ENCODE peak calls at places on chromosomes 2 and 18, in six cellular contexts. One of them, this sample, is unnamed.

GRCh38 chr2:164032995-164033394 is 297.2 kb upstream of the FIGN start:
- DNase-seq in adipocyte: no peak
- DNase-seq in HCT116: no peak
- DNase-seq in cerebellar cortex: no peak
- DNase-seq in skeletal muscle cell: no peak
- DNase-seq in body of pancreas: no peak
- DNase-seq in this sample: no peak

GRCh38 chr2:196284901-196285589 is 113.7 kb upstream of the STK17B start:
- DNase-seq in adipocyte: peak
- DNase-seq in HCT116: no peak
- DNase-seq in cerebellar cortex: no peak
- DNase-seq in skeletal muscle cell: no peak
- DNase-seq in body of pancreas: no peak
- DNase-seq in this sample: no peak

GRCh38 chr2:238174701-238175100 is 15.9 kb downstream of the ERFE start:
- DNase-seq in adipocyte: no peak
- DNase-seq in HCT116: no peak
- DNase-seq in cerebellar cortex: no peak
- DNase-seq in skeletal muscle cell: no peak
- DNase-seq in body of pancreas: no peak
- DNase-seq in this sample: no peak

GRCh38 chr2:238942941-238943715 is 95.2 kb downstream of the TWIST2 start:
- DNase-seq in adipocyte: peak
- DNase-seq in HCT116: no peak
- DNase-seq in cerebellar cortex: no peak
- DNase-seq in skeletal muscle cell: no peak
- DNase-seq in body of pancreas: no peak
- DNase-seq in this sample: no peak

GRCh38 chr2:146388757-146389156 is 1456.1 kb upstream of the ACVR2A start:
- DNase-seq in adipocyte: no peak
- DNase-seq in HCT116: no peak
- DNase-seq in cerebellar cortex: no peak
- DNase-seq in skeletal muscle cell: no peak
- DNase-seq in body of pancreas: no peak
- DNase-seq in this sample: no peak

GRCh38 chr2:127586746-127587295 is 51.3 kb downstream of the MYO7B start:
- DNase-seq in adipocyte: no peak
- DNase-seq in HCT116: no peak
- DNase-seq in cerebellar cortex: no peak
- DNase-seq in skeletal muscle cell: no peak
- DNase-seq in body of pancreas: no peak
- DNase-seq in this sample: no peak

GRCh38 chr2:100563407-100564247 is 834 bp downstream of the PDCL3 start:
- DNase-seq in adipocyte: peak
- DNase-seq in HCT116: no peak
- DNase-seq in cerebellar cortex: peak
- DNase-seq in skeletal muscle cell: no peak
- DNase-seq in body of pancreas: no peak
- DNase-seq in this sample: no peak

GRCh38 chr2:236507393-236508085 is 62.1 kb upstream of the ACKR3 start:
- DNase-seq in adipocyte: peak
- DNase-seq in HCT116: no peak
- DNase-seq in cerebellar cortex: no peak
- DNase-seq in skeletal muscle cell: no peak
- DNase-seq in body of pancreas: peak
- DNase-seq in this sample: no peak

GRCh38 chr2:209525834-209526281 is 102.0 kb downstream of the MAP2 start:
- DNase-seq in adipocyte: peak
- DNase-seq in HCT116: no peak
- DNase-seq in cerebellar cortex: no peak
- DNase-seq in skeletal muscle cell: peak
- DNase-seq in body of pancreas: no peak
- DNase-seq in this sample: no peak

GRCh38 chr2:114346658-114347057 is 95.8 kb upstream of the DPP10 start:
- DNase-seq in adipocyte: no peak
- DNase-seq in HCT116: no peak
- DNase-seq in cerebellar cortex: no peak
- DNase-seq in skeletal muscle cell: no peak
- DNase-seq in body of pancreas: no peak
- DNase-seq in this sample: no peak

GRCh38 chr2:121884515-121884915 is 129.1 kb downstream of the TSN start:
- DNase-seq in adipocyte: no peak
- DNase-seq in HCT116: no peak
- DNase-seq in cerebellar cortex: no peak
- DNase-seq in skeletal muscle cell: no peak
- DNase-seq in body of pancreas: no peak
- DNase-seq in this sample: no peak

GRCh38 chr2:116809074-116809473 is 1005.4 kb upstream of the DDX18 start:
- DNase-seq in adipocyte: no peak
- DNase-seq in HCT116: no peak
- DNase-seq in cerebellar cortex: no peak
- DNase-seq in skeletal muscle cell: no peak
- DNase-seq in body of pancreas: no peak
- DNase-seq in this sample: no peak

GRCh38 chr2:219252084-219252483 is 959 bp upstream of the TUBA4B start:
- DNase-seq in adipocyte: no peak
- DNase-seq in HCT116: no peak
- DNase-seq in cerebellar cortex: peak
- DNase-seq in skeletal muscle cell: no peak
- DNase-seq in body of pancreas: no peak
- DNase-seq in this sample: no peak

GRCh38 chr2:55461679-55462078 is 42.0 kb upstream of the CCDC88A start:
- DNase-seq in adipocyte: no peak
- DNase-seq in HCT116: no peak
- DNase-seq in cerebellar cortex: no peak
- DNase-seq in skeletal muscle cell: no peak
- DNase-seq in body of pancreas: no peak
- DNase-seq in this sample: no peak

GRCh38 chr2:49988301-49988700 is 834.0 kb upstream of the FSHR start:
- DNase-seq in adipocyte: no peak
- DNase-seq in HCT116: no peak
- DNase-seq in cerebellar cortex: no peak
- DNase-seq in skeletal muscle cell: no peak
- DNase-seq in body of pancreas: no peak
- DNase-seq in this sample: no peak

GRCh38 chr2:15834381-15835031 is 105.8 kb upstream of the MYCN start:
- DNase-seq in adipocyte: no peak
- DNase-seq in HCT116: no peak
- DNase-seq in cerebellar cortex: no peak
- DNase-seq in skeletal muscle cell: no peak
- DNase-seq in body of pancreas: no peak
- DNase-seq in this sample: no peak

GRCh38 chr18:37253424-37254255 is 312.0 kb downstream of the CELF4 start:
- DNase-seq in adipocyte: peak
- DNase-seq in HCT116: no peak
- DNase-seq in cerebellar cortex: no peak
- DNase-seq in skeletal muscle cell: no peak
- DNase-seq in body of pancreas: peak
- DNase-seq in this sample: no peak

GRCh38 chr2:111178730-111179405 is 58.2 kb downstream of the BCL2L11 start:
- DNase-seq in adipocyte: peak
- DNase-seq in HCT116: no peak
- DNase-seq in cerebellar cortex: no peak
- DNase-seq in skeletal muscle cell: no peak
- DNase-seq in body of pancreas: peak
- DNase-seq in this sample: no peak

GRCh38 chr2:237092920-237093781 is 7.5 kb downstream of the COPS8 start:
- DNase-seq in adipocyte: peak
- DNase-seq in HCT116: peak
- DNase-seq in cerebellar cortex: peak
- DNase-seq in skeletal muscle cell: peak
- DNase-seq in body of pancreas: no peak
- DNase-seq in this sample: no peak

This sample was measured in GM18507.